ENCODE peak calls at places on chromosomes 16 and 17, in ten cellular contexts. X is NCI-H446 treated with DMSO at 0.1 percent for 48 hours; T is stimulated activated CD4-positive, alpha-beta T cell treated with anti-CD3 and anti-CD28 coated beads, Interleukin-4, amount 100 ng/mL, for 1 hour; O is EH; L is C1 segment of cervical spinal cord; B is body of pancreas; Z is GM04504; A is AG10803; D is NCI-H774; J is lower lobe of right lung. S is an unnamed sample.

GRCh38 chr16:27080870-27081269 is 14.1 kb downstream of the C16orf82 start:
- DNase-seq in L (no peak), A (no peak), D (no peak), Z (peak; percentile 2), X (no peak), B (no peak), T (no peak), J (no peak), O (no peak), S (peak; percentile 19)

GRCh38 chr16:11432856-11433395 is 87.7 kb downstream of the RMI2 start:
- DNase-seq in A (no peak), X (peak; percentile 59), D (no peak), T (no peak), O (no peak), L (no peak), B (no peak), Z (no peak), J (no peak), S (no peak)

GRCh38 chr16:21950782-21951521 is 2.2 kb upstream of the UQCRC2 start:
- DNase-seq in O (peak; percentile 54), J (no peak), L (no peak), B (peak; percentile 19), D (no peak), X (no peak), Z (peak; percentile 3), T (no peak), A (peak; percentile 25), S (peak; percentile 27)

GRCh38 chr17:78112508-78113471 is 15.8 kb downstream of the TMC6 start:
- DNase-seq in B (peak; percentile 86), J (peak; percentile 86), O (peak; percentile 54), D (peak; percentile 71), A (peak; percentile 33), Z (peak; percentile 15), T (peak; percentile 81), L (peak; percentile 50), X (peak; percentile 5), S (peak; percentile 45)

GRCh38 chr16:9854665-9855064 is 327.6 kb downstream of the GRIN2A start:
- DNase-seq in D (no peak), T (no peak), L (no peak), X (no peak), Z (no peak), O (peak; percentile 50), A (peak; percentile 37), J (no peak), B (no peak), S (peak; percentile 41)

GRCh38 chr17:19664136-19664820 is 15.7 kb downstream of the ALDH3A2 start:
- DNase-seq in L (no peak), J (peak; percentile 71), T (no peak), B (no peak), O (no peak), A (no peak), D (no peak), Z (no peak), X (no peak), S (no peak)

GRCh38 chr17:16987830-16988601 is 16.1 kb upstream of the TNFRSF13B start:
- DNase-seq in B (peak; percentile 39), O (peak; percentile 92), J (peak; percentile 81), L (peak; percentile 34), Z (peak; percentile 65), T (peak; percentile 56), X (no peak), D (no peak), A (peak; percentile 74), S (peak; percentile 52)

GRCh38 chr17:82932146-82933005 is 92.6 kb upstream of the ZNF750 start:
- DNase-seq in D (no peak), A (peak; percentile 44), B (no peak), Z (no peak), X (no peak), O (peak; percentile 54), J (peak; percentile 14), T (no peak), L (no peak), S (no peak)

GRCh38 chr17:79192503-79193500 is 118.2 kb downstream of the ENGASE start:
- DNase-seq in B (peak; percentile 44), Z (no peak), L (no peak), X (no peak), T (peak; percentile 22), A (peak; percentile 7), D (no peak), J (no peak), O (peak; percentile 49), S (no peak)

GRCh38 chr16:30179931-30180330 is 3.5 kb upstream of the CORO1A start:
- DNase-seq in L (no peak), X (no peak), B (no peak), Z (no peak), D (no peak), T (no peak), O (no peak), J (no peak), A (no peak), S (no peak)

GRCh38 chr17:6903516-6903915 is 72.0 kb upstream of the TEKT1 start:
- DNase-seq in A (no peak), D (no peak), Z (no peak), O (no peak), B (no peak), L (no peak), X (no peak), J (no peak), T (no peak), S (no peak)

GRCh38 chr17:38749222-38750043 is 1.3 kb upstream of the PCGF2 start:
- DNase-seq in L (no peak), T (no peak), X (peak; percentile 21), O (peak; percentile 81), J (peak; percentile 92), B (peak; percentile 75), Z (no peak), D (peak; percentile 80), A (peak; percentile 50), S (peak; percentile 70)

GRCh38 chr17:48486557-48486956 is 44.3 kb downstream of the HOXB1 start:
- DNase-seq in Z (peak; percentile 94), X (no peak), O (peak; percentile 93), A (peak; percentile 99), J (no peak), B (peak; percentile 5), L (no peak), T (no peak), D (no peak), S (peak; percentile 95)

GRCh38 chr17:78535285-78536197 is 41.7 kb downstream of the DNAH17 start:
- DNase-seq in J (no peak), O (no peak), A (no peak), T (no peak), B (no peak), X (no peak), L (no peak), D (peak; percentile 99), Z (no peak), S (no peak)

GRCh38 chr17:27751166-27751565 is 49.2 kb downstream of the NOS2 start:
- DNase-seq in X (no peak), L (no peak), T (no peak), O (no peak), B (no peak), Z (no peak), D (no peak), A (no peak), J (no peak), S (no peak)

GRCh38 chr17:688100-688989 is 26.3 kb downstream of the VPS53 start:
- DNase-seq in L (no peak), Z (no peak), B (no peak), A (peak; percentile 33), J (no peak), O (peak; percentile 47), D (no peak), X (peak; percentile 3), T (no peak), S (peak; percentile 35)

GRCh38 chr16:47538472-47538871 is 77.3 kb downstream of the PHKB start:
- DNase-seq in A (no peak), D (no peak), T (no peak), X (no peak), J (no peak), L (no peak), O (no peak), Z (no peak), B (no peak), S (no peak)

GRCh38 chr16:86203557-86204275 is 304.8 kb downstream of the IRF8 start:
- DNase-seq in Z (no peak), D (no peak), J (no peak), X (no peak), O (no peak), B (no peak), T (no peak), A (no peak), L (no peak), S (no peak)

GRCh38 chr17:43125967-43126910 is 1.1 kb upstream of the BRCA1 start:
- DNase-seq in J (no peak), A (no peak), O (no peak), L (no peak), X (no peak), D (no peak), T (no peak), B (no peak), Z (no peak), S (no peak)

GRCh38 chr16:58114827-58115825 is 14.1 kb downstream of the CFAP20 start:
- DNase-seq in O (peak; percentile 32), A (peak; percentile 28), D (no peak), Z (no peak), T (no peak), X (no peak), J (no peak), B (no peak), L (no peak), S (no peak)

GRCh38 chr16:67259705-67260104 is 10.9 kb downstream of the SLC9A5 start:
- DNase-seq in O (no peak), T (no peak), A (no peak), B (no peak), X (no peak), Z (no peak), J (peak; percentile 37), L (no peak), D (no peak), S (no peak)

GRCh38 chr17:27283057-27283456 is 10.9 kb upstream of the WSB1 start:
- DNase-seq in Z (no peak), L (no peak), B (no peak), T (no peak), X (no peak), A (no peak), O (no peak), J (no peak), D (no peak), S (no peak)

S was measured in H4.